ENCODE peak calls at places on chromosomes 2 and 18, in four cellular contexts. S is HCEC 1CT; L is activated naive CD4-positive, alpha-beta T cell; R is astrocyte of the spinal cord. V is an unnamed sample.

GRCh38 chr2:119491776-119492525 is 32.3 kb downstream of the SCTR start:
- DNase-seq in S (peak), R (peak), L (no peak), V (peak)

GRCh38 chr18:832085-832681 is 20.1 kb upstream of the YES1 start:
- DNase-seq in R (no peak), L (peak), S (no peak), V (peak)

GRCh38 chr2:240787521-240788472 is 32.2 kb downstream of the KIF1A start:
- DNase-seq in S (no peak), R (no peak), L (no peak), V (no peak)

GRCh38 chr2:10817413-10817812 is 4.8 kb upstream of the PDIA6 start:
- DNase-seq in L (no peak), S (no peak), R (no peak), V (peak)

GRCh38 chr2:101912545-101912944 is 79.2 kb upstream of the IL1R2 start:
- DNase-seq in S (no peak), L (no peak), R (no peak), V (no peak)

GRCh38 chr18:76823166-76823539 is 796 bp downstream of the ZNF236 start:
- DNase-seq in L (no peak), R (no peak), S (no peak), V (no peak)

GRCh38 chr2:206721216-206721920 is 3.2 kb upstream of the DYTN start:
- DNase-seq in L (no peak), R (no peak), S (no peak), V (no peak)

GRCh38 chr18:3454365-3455089 is 4.6 kb downstream of the TGIF1 start:
- DNase-seq in S (peak), R (peak), L (no peak), V (peak)

GRCh38 chr18:31819106-31819924 is 58.6 kb upstream of the SLC25A52 start:
- DNase-seq in L (no peak), R (peak), S (peak), V (peak)

GRCh38 chr2:10597956-10598355 is 91.8 kb downstream of the NOL10 start:
- DNase-seq in R (no peak), L (no peak), S (no peak), V (no peak)

GRCh38 chr2:118803012-118803411 is 44.4 kb downstream of the EN1 start:
- DNase-seq in S (no peak), L (no peak), R (no peak), V (peak)

GRCh38 chr2:38601463-38602135 is 1.1 kb downstream of the HNRNPLL start:
- DNase-seq in R (peak), L (no peak), S (peak), V (peak)

GRCh38 chr2:240131296-240131695 is 4.8 kb downstream of the COPS9 start:
- DNase-seq in S (no peak), R (no peak), L (no peak), V (no peak)

GRCh38 chr2:204072443-204073324 is 136.1 kb downstream of the ICOS start:
- DNase-seq in R (no peak), S (no peak), L (peak), V (peak)

GRCh38 chr2:171347591-171348032 is 86.2 kb downstream of the METTL8 start:
- DNase-seq in S (peak), R (peak), L (no peak), V (peak)

GRCh38 chr2:72583376-72583775 is 242.5 kb downstream of the EXOC6B start:
- DNase-seq in L (no peak), R (no peak), S (no peak), V (no peak)

GRCh38 chr2:175575346-175576258 is 394.1 kb upstream of the ATP5MC3 start:
- DNase-seq in L (no peak), R (no peak), S (no peak), V (no peak)

GRCh38 chr2:207286106-207286505 is 120.4 kb upstream of the KLF7 start:
- DNase-seq in R (no peak), S (no peak), L (no peak), V (no peak)

GRCh38 chr2:85682378-85682777 is 11.8 kb upstream of the GNLY start:
- DNase-seq in L (no peak), R (no peak), S (no peak), V (no peak)

GRCh38 chr2:28956415-28956826 is 24.7 kb upstream of the TOGARAM2 start:
- DNase-seq in L (peak), R (no peak), S (peak), V (peak)

GRCh38 chr2:79861059-79861374 is 348.2 kb downstream of the CTNNA2 start:
- DNase-seq in S (no peak), R (no peak), L (no peak), V (no peak)

GRCh38 chr2:16713011-16713423 is 47.4 kb upstream of the CYRIA start:
- DNase-seq in S (no peak), R (no peak), L (no peak), V (peak)

GRCh38 chr2:160842286-160842685 is 317.9 kb upstream of the TANK start:
- DNase-seq in L (no peak), S (no peak), R (no peak), V (no peak)

GRCh38 chr2:49174755-49175154 is 20.4 kb upstream of the FSHR start:
- DNase-seq in L (no peak), S (no peak), R (no peak), V (no peak)

GRCh38 chr2:191571163-191571769 is 106.7 kb upstream of the NABP1 start:
- DNase-seq in L (no peak), R (peak), S (peak), V (peak)

GRCh38 chr2:96148410-96149217 is 3.4 kb upstream of the DUSP2 start:
- DNase-seq in R (peak), L (peak), S (peak), V (peak)

GRCh38 chr2:3449106-3449505 is 69.6 kb downstream of the TRAPPC12 start:
- DNase-seq in L (no peak), S (no peak), R (peak), V (peak)

GRCh38 chr2:160581035-160581434 is 87.4 kb upstream of the RBMS1 start:
- DNase-seq in R (peak), S (peak), L (no peak), V (no peak)

GRCh38 chr2:134333646-134334189 is 79.8 kb downstream of the MGAT5 start:
- DNase-seq in S (no peak), R (no peak), L (no peak), V (peak)

GRCh38 chr18:48161911-48162698 is 231.6 kb upstream of the SMAD2 start:
- DNase-seq in L (no peak), R (no peak), S (no peak), V (peak)

GRCh38 chr2:240390091-240391073 is 45.1 kb upstream of the GPC1 start:
- DNase-seq in L (no peak), R (no peak), S (no peak), V (no peak)

GRCh38 chr2:150327546-150328495 is 159.6 kb downstream of the RND3 start:
- DNase-seq in S (no peak), R (no peak), L (no peak), V (no peak)

GRCh38 chr18:74654637-74655036 is 57.0 kb downstream of the ZNF407 start:
- DNase-seq in R (peak), S (peak), L (no peak), V (peak)

GRCh38 chr2:46344696-46345095 is 47.5 kb downstream of the EPAS1 start:
- DNase-seq in S (peak), L (no peak), R (no peak), V (no peak)

GRCh38 chr18:48290162-48290926 is 118.8 kb downstream of the ZBTB7C start:
- DNase-seq in S (no peak), R (no peak), L (no peak), V (no peak)

GRCh38 chr2:109397883-109398282 is 215.9 kb downstream of the SEPTIN10 start:
- DNase-seq in S (no peak), R (no peak), L (no peak), V (no peak)

GRCh38 chr2:40315684-40316083 is 136.2 kb downstream of the SLC8A1 start:
- DNase-seq in L (no peak), R (peak), S (peak), V (no peak)

GRCh38 chr18:80176334-80177080 is 67.4 kb downstream of the ADNP2 start:
- DNase-seq in S (no peak), R (no peak), L (no peak), V (no peak)